ENCODE peak calls at places on chromosomes 13 and 19, in ten cellular contexts. L is coronary artery, H is cardiac muscle cell, G is omental fat pad, T is glutamatergic neuron, J is choroid plexus epithelial cell, W is psoas muscle, I is MCF 10A, C is AG09319, K is GM13977. X is an unnamed sample.

GRCh38 chr19:53555352-53555751 is 17.4 kb downstream of the ZNF331 start:
- DNase-seq in L (no peak), I (no peak), W (no peak), C (no peak), T (no peak), K (no peak), H (no peak), J (no peak), G (no peak), X (no peak)

GRCh38 chr19:495440-496332 is 600 bp upstream of the MADCAM1 start:
- DNase-seq in T (peak), K (no peak), J (no peak), H (no peak), I (peak), C (no peak), W (peak), L (no peak), G (no peak), X (no peak)

GRCh38 chr19:10517361-10517759 is at the start of gene S1PR5:
- DNase-seq in L (no peak), G (no peak), C (no peak), K (peak), T (peak), I (no peak), J (no peak), W (no peak), H (peak), X (no peak)

GRCh38 chr13:28631792-28632191 is 27.1 kb upstream of the POMP start:
- DNase-seq in W (no peak), H (no peak), C (no peak), I (no peak), T (no peak), G (no peak), J (no peak), K (no peak), L (no peak), X (no peak)

GRCh38 chr19:35350591-35350990 is 2.9 kb downstream of the FFAR1 start:
- DNase-seq in J (no peak), I (no peak), K (peak), H (no peak), L (no peak), C (no peak), G (no peak), W (no peak), T (no peak), X (no peak)

GRCh38 chr19:55080915-55081772 is 5.5 kb downstream of the EPS8L1 start:
- DNase-seq in C (no peak), W (peak), I (no peak), L (no peak), J (peak), H (peak), G (no peak), K (peak), T (peak), X (peak)

GRCh38 chr19:18789422-18789832 is 1.7 kb downstream of the COMP start:
- DNase-seq in L (no peak), G (no peak), W (no peak), I (no peak), K (no peak), C (no peak), T (no peak), J (no peak), H (peak), X (no peak)

GRCh38 chr13:27481766-27482165 is 31.4 kb upstream of the MTIF3 start:
- DNase-seq in W (peak), J (peak), L (peak), K (no peak), H (peak), I (peak), T (peak), G (no peak), C (no peak), X (no peak)

GRCh38 chr19:39419003-39419402 is 6.5 kb downstream of the PLEKHG2 start:
- DNase-seq in J (no peak), I (no peak), H (no peak), T (no peak), G (no peak), W (no peak), L (no peak), K (no peak), C (no peak), X (no peak)

GRCh38 chr19:40714519-40715299 is 2.0 kb downstream of the COQ8B start:
- DNase-seq in I (peak), L (peak), C (peak), J (peak), W (peak), H (peak), G (peak), K (peak), T (peak), X (peak)

GRCh38 chr19:19074172-19074905 is 10.5 kb downstream of the SLC25A42 start:
- DNase-seq in W (no peak), I (no peak), K (no peak), L (no peak), H (no peak), C (no peak), G (no peak), J (no peak), T (no peak), X (no peak)

GRCh38 chr13:59178344-59178743 is 985.4 kb downstream of the DIAPH3 start:
- DNase-seq in C (no peak), J (peak), H (peak), W (no peak), T (no peak), K (no peak), L (no peak), I (peak), G (no peak), X (no peak)
- TF ChIP-seq CTCF in C (peak), J (peak), H (peak), W (no peak), T (no peak), K (peak), L (no peak), I (no peak), G (no peak), X (no peak)

DNA sequence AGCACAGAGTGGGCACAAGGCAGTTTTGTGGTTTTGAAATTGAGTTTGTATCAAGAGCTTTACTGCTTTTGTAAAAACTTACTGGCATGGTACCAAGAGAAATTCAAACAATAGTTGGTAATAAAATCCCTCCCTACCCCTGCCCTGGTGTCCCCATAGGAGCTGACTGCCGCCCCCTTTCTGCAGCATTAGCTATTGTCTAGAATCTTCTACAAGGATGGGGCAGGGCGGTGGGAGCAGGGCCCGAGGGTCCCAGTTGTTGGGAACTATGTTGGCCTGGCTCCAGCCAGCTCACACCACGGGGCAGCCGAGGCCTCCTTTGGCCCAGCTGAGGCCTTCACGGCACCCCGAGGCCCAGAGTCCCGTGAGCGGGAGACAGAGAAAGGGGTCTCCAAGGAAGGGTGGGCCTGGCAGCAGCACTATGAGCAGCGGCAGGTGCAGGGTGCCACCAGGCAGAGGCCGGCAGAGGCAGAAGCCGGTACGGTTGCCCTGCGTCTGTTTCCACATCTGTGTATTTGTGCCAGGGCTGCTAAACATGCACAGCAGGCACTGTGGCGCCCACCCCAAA is 57.9 kb downstream of the KDM4B start:
- DNase-seq in L (no peak), W (no peak), K (no peak), J (no peak), H (no peak), G (no peak), I (no peak), T (no peak), C (no peak), X (no peak)
- TF ChIP-seq CTCF in L (no peak), W (no peak), K (no peak), J (peak), H (no peak), G (no peak), I (peak), T (no peak), C (peak), X (no peak)

DNA sequence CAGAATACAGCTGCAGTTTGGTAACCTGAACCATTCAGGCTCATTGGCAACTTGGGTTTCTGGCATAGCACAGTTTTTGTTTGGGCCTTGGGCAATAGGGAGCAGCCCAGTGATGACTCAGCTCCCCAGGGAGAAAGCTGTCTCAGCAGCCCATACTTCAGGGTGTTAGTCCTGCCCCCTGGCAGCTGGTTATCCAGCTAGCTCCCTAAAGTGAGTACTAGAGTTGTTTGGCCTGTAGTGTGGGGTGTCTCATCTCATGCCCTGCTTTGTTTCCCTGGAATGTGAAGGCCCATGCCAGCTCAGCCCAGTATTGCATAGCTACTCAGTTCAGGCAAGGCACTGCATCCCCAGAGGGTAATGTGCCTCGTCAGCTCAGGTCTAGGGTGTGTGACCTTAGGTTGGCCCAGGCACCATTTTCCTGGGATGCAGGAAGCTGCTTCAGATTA is 18.2 kb upstream of the ZNF543 start:
- DNase-seq in K (no peak), C (peak), T (no peak), I (peak), W (peak), J (peak), H (no peak), G (no peak), L (no peak), X (no peak)
- TF ChIP-seq CTCF in K (no peak), C (no peak), T (no peak), I (no peak), W (no peak), J (peak), H (peak), G (no peak), L (no peak), X (no peak)

GRCh38 chr19:46372901-46373572 is 26.1 kb downstream of the PPP5C start:
- DNase-seq in T (no peak), J (peak), H (no peak), L (peak), G (no peak), I (peak), K (no peak), C (no peak), W (no peak), X (no peak)
- TF ChIP-seq CTCF in T (peak), J (peak), H (peak), L (no peak), G (no peak), I (peak), K (no peak), C (peak), W (peak), X (no peak)

GRCh38 chr13:112179421-112179820 is 112.5 kb downstream of the SOX1 start:
- DNase-seq in W (no peak), G (no peak), I (no peak), C (no peak), H (no peak), K (no peak), T (no peak), J (no peak), L (no peak), X (no peak)
- TF ChIP-seq CTCF in W (no peak), G (no peak), I (no peak), C (no peak), H (no peak), K (no peak), T (no peak), J (no peak), L (no peak), X (no peak)

GRCh38 chr19:5567360-5567970 is at the start of gene TINCR:
- DNase-seq in H (peak), L (no peak), J (no peak), I (no peak), K (peak), W (no peak), C (no peak), T (peak), G (no peak), X (no peak)
- TF ChIP-seq CTCF in H (peak), L (no peak), J (no peak), I (peak), K (no peak), W (no peak), C (no peak), T (peak), G (no peak), X (no peak)

GRCh38 chr19:56193981-56194380 is 3.6 kb downstream of the ZSCAN5B start:
- DNase-seq in J (no peak), G (no peak), I (no peak), H (no peak), L (no peak), T (no peak), C (no peak), K (no peak), W (no peak), X (no peak)

GRCh38 chr19:56191115-56191514 is 6.5 kb downstream of the ZSCAN5B start:
- DNase-seq in W (no peak), J (no peak), T (no peak), I (no peak), C (no peak), L (no peak), H (no peak), K (no peak), G (no peak), X (no peak)

GRCh38 chr19:56191711-56192110 is 5.9 kb downstream of the ZSCAN5B start:
- DNase-seq in T (no peak), L (no peak), W (no peak), C (no peak), K (no peak), H (no peak), G (no peak), J (no peak), I (no peak), X (no peak)

DNA sequence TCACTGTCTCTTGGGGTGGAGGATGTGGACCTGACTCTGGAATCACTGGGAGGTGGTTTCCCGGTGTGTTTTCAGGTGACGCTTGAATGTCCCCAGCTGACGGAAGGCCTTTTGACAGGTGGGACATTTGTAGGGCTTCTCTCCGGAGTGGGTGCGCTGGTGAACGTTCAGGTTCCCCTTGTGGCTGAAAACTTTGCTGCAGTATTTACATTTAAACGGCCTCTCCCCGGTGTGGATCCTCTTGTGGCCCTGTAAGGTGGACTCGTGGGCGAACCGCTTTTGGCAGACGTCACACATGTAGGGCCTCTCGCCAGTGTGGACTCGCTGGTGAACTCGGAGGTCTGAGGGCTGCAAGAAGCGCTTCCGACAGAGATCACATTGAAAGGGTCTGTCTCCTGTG is 7.8 kb downstream of the ZSCAN5B start:
- DNase-seq in I (no peak), C (no peak), W (no peak), H (no peak), L (no peak), J (no peak), T (no peak), G (no peak), K (no peak), X (no peak)
- TF ChIP-seq CTCF in I (no peak), C (no peak), W (no peak), H (no peak), L (no peak), J (no peak), T (no peak), G (no peak), K (no peak), X (no peak)

GRCh38 chr19:5507056-5507624 is 51.9 kb downstream of the ZNRF4 start:
- DNase-seq in L (no peak), G (no peak), H (no peak), C (no peak), J (no peak), W (peak), I (no peak), T (no peak), K (no peak), X (no peak)

GRCh38 chr19:5504115-5504514 is 48.9 kb downstream of the ZNRF4 start:
- DNase-seq in H (no peak), T (no peak), J (no peak), L (no peak), C (no peak), G (no peak), I (no peak), K (no peak), W (no peak), X (no peak)

GRCh38 chr19:5501907-5502306 is 46.7 kb downstream of the ZNRF4 start:
- DNase-seq in K (no peak), L (no peak), G (no peak), W (no peak), J (no peak), I (no peak), H (no peak), T (no peak), C (no peak), X (no peak)

GRCh38 chr19:5498817-5499535 is 43.8 kb downstream of the ZNRF4 start:
- DNase-seq in J (no peak), T (no peak), K (no peak), G (no peak), C (no peak), H (peak), I (no peak), W (no peak), L (no peak), X (no peak)

GRCh38 chr19:5503598-5503997 is 48.4 kb downstream of the ZNRF4 start:
- DNase-seq in T (no peak), C (no peak), L (no peak), K (no peak), J (peak), W (no peak), G (no peak), I (no peak), H (no peak), X (no peak)
- TF ChIP-seq CTCF in T (no peak), C (no peak), L (no peak), K (peak), J (peak), W (no peak), G (no peak), I (peak), H (no peak), X (no peak)

DNA sequence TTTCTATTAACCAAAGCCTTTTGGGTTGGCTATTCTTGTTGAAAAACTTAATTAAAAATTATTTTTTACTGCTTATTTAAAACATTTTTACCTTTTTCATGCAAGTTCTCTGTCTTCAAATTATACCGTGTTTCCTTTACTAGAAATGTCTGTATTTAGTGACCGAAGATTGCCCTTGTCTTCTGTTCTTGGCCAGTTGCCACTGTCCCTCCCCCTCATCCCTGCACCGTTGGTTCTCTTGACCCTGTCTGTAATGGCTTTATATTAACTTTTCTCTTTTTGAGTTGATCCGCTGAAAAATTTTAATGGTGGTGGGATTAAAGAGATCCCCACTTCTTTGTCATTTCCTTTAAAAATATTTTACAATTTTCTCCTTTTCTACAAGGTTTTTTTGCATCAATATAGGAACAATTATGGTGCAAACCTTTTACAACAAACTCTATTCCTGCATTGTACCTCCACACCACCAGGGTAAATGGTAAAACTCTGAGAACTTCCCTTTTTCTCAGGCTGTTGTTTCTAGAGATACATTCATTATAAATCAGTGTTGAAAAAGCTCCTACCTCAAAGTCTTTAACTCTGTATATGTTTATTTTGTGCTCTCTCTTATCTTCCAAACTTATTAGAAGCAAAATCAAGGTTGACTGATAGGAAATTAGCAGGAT is 12.9 kb upstream of the RNF113B start:
- DNase-seq in I (no peak), T (no peak), C (no peak), L (no peak), G (no peak), J (no peak), K (no peak), W (no peak), H (no peak), X (no peak)
- TF ChIP-seq CTCF in I (no peak), T (no peak), C (no peak), L (no peak), G (no peak), J (no peak), K (no peak), W (no peak), H (peak), X (peak)

X was measured in CD14-positive monocyte.